ENCODE peak calls at places on chromosomes 11 and 22, in six cellular contexts. H is HEK293T; A is NCI-H1105 treated with DMSO at 0.1 percent for 48 hours; C is activated naive CD8-positive, alpha-beta T cell treated with anti-CD3 and anti-CD28 coated beads, Interleukin-2, amount 50 U/mL, for 24 hours; I is ovary; Y is hippocampal formation. R is an unnamed sample.

GRCh38 chr11:113884361-113884836 is 9.0 kb upstream of the USP28 start:
- DNase-seq in H (no peak), A (no peak), C (no peak), I (no peak), Y (no peak), R (no peak)

GRCh38 chr11:43515090-43515489 is 156.4 kb downstream of the TTC17 start:
- DNase-seq in H (peak; percentile 37), A (no peak), C (no peak), I (no peak), Y (no peak), R (no peak)

GRCh38 chr11:76735218-76735480 is 48.0 kb upstream of the TSKU start:
- DNase-seq in H (no peak), A (no peak), C (no peak), I (no peak), Y (no peak), R (no peak)

GRCh38 chr11:76850815-76851214 is 9.9 kb upstream of the ACER3 start:
- DNase-seq in H (no peak), A (no peak), C (no peak), I (no peak), Y (no peak), R (no peak)

GRCh38 chr22:25898707-25899365 is 156.8 kb downstream of the MYO18B start:
- DNase-seq in H (peak; percentile 41), A (no peak), C (no peak), I (no peak), Y (no peak), R (no peak)

GRCh38 chr11:2302844-2303626 is 1.2 kb downstream of the TSPAN32 start:
- DNase-seq in H (no peak), A (no peak), C (peak; percentile 18), I (peak; percentile 28), Y (peak; percentile 17), R (peak; percentile 84)

GRCh38 chr22:44037519-44038370 is 13.6 kb downstream of the PARVB start:
- DNase-seq in H (no peak), A (no peak), C (no peak), I (peak; percentile 44), Y (no peak), R (no peak)

GRCh38 chr11:100709233-100709999 is 22.3 kb downstream of the ARHGAP42 start:
- DNase-seq in H (no peak), A (no peak), C (no peak), I (no peak), Y (no peak), R (no peak)

GRCh38 chr11:77517226-77517625 is 43.3 kb upstream of the PAK1 start:
- DNase-seq in H (no peak), A (no peak), C (no peak), I (no peak), Y (no peak), R (no peak)

GRCh38 chr11:62610814-62611704 is 1.5 kb downstream of the EML3 start:
- DNase-seq in H (no peak), A (no peak), C (no peak), I (peak; percentile 49), Y (no peak), R (no peak)

GRCh38 chr11:16767137-16767536 is 28.7 kb downstream of the C11orf58 start:
- DNase-seq in H (no peak), A (no peak), C (no peak), I (no peak), Y (no peak), R (no peak)

GRCh38 chr11:116703421-116703820 is 69.4 kb downstream of the BUD13 start:
- DNase-seq in H (no peak), A (peak; percentile 93), C (no peak), I (no peak), Y (peak; percentile 25), R (no peak)

GRCh38 chr11:36391062-36391461 is 95.0 kb downstream of the PRR5L start:
- DNase-seq in H (no peak), A (peak; percentile 3), C (peak; percentile 25), I (no peak), Y (no peak), R (no peak)

GRCh38 chr11:49303080-49303479 is 94.7 kb upstream of the FOLH1 start:
- DNase-seq in H (no peak), A (no peak), C (no peak), I (no peak), Y (no peak), R (no peak)

GRCh38 chr11:57776101-57776511 is 14.5 kb downstream of the CTNND1 start:
- DNase-seq in H (no peak), A (no peak), C (no peak), I (no peak), Y (no peak), R (no peak)

GRCh38 chr22:29840498-29840897 is 2.4 kb upstream of the ASCC2 start:
- DNase-seq in H (no peak), A (no peak), C (no peak), I (no peak), Y (no peak), R (no peak)

GRCh38 chr22:31160328-31160978 is 471 bp downstream of the RNF185 start:
- DNase-seq in H (peak; percentile 58), A (no peak), C (peak; percentile 15), I (no peak), Y (peak; percentile 67), R (no peak)

GRCh38 chr11:47101452-47101851 is 75.2 kb downstream of the ARFGAP2 start:
- DNase-seq in H (no peak), A (no peak), C (no peak), I (no peak), Y (no peak), R (no peak)

GRCh38 chr11:76768091-76769047 is 14.8 kb upstream of the TSKU start:
- DNase-seq in H (no peak), A (peak; percentile 53), C (no peak), I (no peak), Y (peak; percentile 15), R (no peak)

GRCh38 chr22:42820075-42820763 is 36.9 kb downstream of the ARFGAP3 start:
- DNase-seq in H (peak; percentile 41), A (no peak), C (no peak), I (no peak), Y (no peak), R (no peak)

GRCh38 chr22:23215294-23216204 is 35.2 kb downstream of the BCR start:
- DNase-seq in H (no peak), A (no peak), C (no peak), I (no peak), Y (no peak), R (peak; percentile 67)

GRCh38 chr11:13962562-13963168 is at the start of gene SPON1:
- DNase-seq in H (peak; percentile 62), A (peak; percentile 82), C (peak; percentile 53), I (peak; percentile 68), Y (peak; percentile 34), R (peak; percentile 76)

GRCh38 chr11:119615003-119615878 is 113.8 kb downstream of the NECTIN1 start:
- DNase-seq in H (no peak), A (no peak), C (no peak), I (no peak), Y (peak; percentile 72), R (no peak)

GRCh38 chr11:133821776-133822175 is 23.5 kb downstream of the SPATA19 start:
- DNase-seq in H (peak; percentile 79), A (peak; percentile 79), C (peak; percentile 38), I (no peak), Y (peak; percentile 44), R (peak; percentile 67)

GRCh38 chr11:24619900-24620299 is 123.0 kb downstream of the LUZP2 start:
- DNase-seq in H (no peak), A (no peak), C (no peak), I (no peak), Y (no peak), R (no peak)

GRCh38 chr11:105610796-105611361 is 1.0 kb downstream of the GRIA4 start:
- DNase-seq in H (no peak), A (no peak), C (no peak), I (no peak), Y (no peak), R (no peak)

GRCh38 chr22:20021196-20022181 is 579 bp downstream of the TANGO2 start:
- DNase-seq in H (no peak), A (no peak), C (no peak), I (peak; percentile 32), Y (peak; percentile 65), R (no peak)

GRCh38 chr11:111112614-111113013 is 132.9 kb upstream of the POU2AF2 start:
- DNase-seq in H (no peak), A (no peak), C (no peak), I (no peak), Y (no peak), R (no peak)

GRCh38 chr11:79088967-79089366 is 351.9 kb downstream of the TENM4 start:
- DNase-seq in H (no peak), A (no peak), C (no peak), I (no peak), Y (no peak), R (no peak)

GRCh38 chr11:123511037-123511870 is 81.2 kb downstream of the GRAMD1B start:
- DNase-seq in H (peak; percentile 94), A (peak; percentile 98), C (peak; percentile 81), I (peak; percentile 89), Y (peak; percentile 87), R (peak; percentile 85)

GRCh38 chr11:70377645-70378044 is 20.7 kb upstream of the CTTN start:
- DNase-seq in H (no peak), A (no peak), C (no peak), I (no peak), Y (no peak), R (no peak)

GRCh38 chr11:115637842-115638241 is 133.6 kb upstream of the CADM1 start:
- DNase-seq in H (no peak), A (no peak), C (no peak), I (no peak), Y (no peak), R (no peak)

GRCh38 chr11:19558189-19558986 is 154.2 kb upstream of the NAV2 start:
- DNase-seq in H (no peak), A (peak; percentile 85), C (no peak), I (no peak), Y (no peak), R (no peak)

GRCh38 chr11:82631722-82632630 is 101.7 kb downstream of the FAM181B start:
- DNase-seq in H (no peak), A (no peak), C (no peak), I (no peak), Y (no peak), R (no peak)

GRCh38 chr11:126878892-126879291 is 121.7 kb downstream of the KIRREL3 start:
- DNase-seq in H (no peak), A (no peak), C (no peak), I (no peak), Y (no peak), R (no peak)

GRCh38 chr11:120401506-120401905 is 65.3 kb downstream of the ARHGEF12 start:
- DNase-seq in H (no peak), A (peak; percentile 75), C (no peak), I (no peak), Y (no peak), R (no peak)

R was measured in pancreas.